ENCODE peak calls at places on chromosomes 12 and 14, in nine cellular contexts. One of them, this sample, is unnamed.

GRCh38 chr12:111064982-111065381 is 144.6 kb upstream of the MYL2 start:
- DNase-seq in fibroblast of lung: no peak
- DNase-seq in vagina: no peak
- DNase-seq in HepG2: no peak
- DNase-seq in thoracic aorta: no peak
- DNase-seq in fibroblast of pulmonary artery: no peak
- DNase-seq in BJ: no peak
- DNase-seq in AG09309: no peak
- DNase-seq in GM12865: no peak
- DNase-seq in this sample: no peak

GRCh38 chr14:24056800-24057184 is 5.0 kb downstream of the CARMIL3 start:
- DNase-seq in fibroblast of lung: no peak
- DNase-seq in vagina: no peak
- DNase-seq in HepG2: no peak
- DNase-seq in thoracic aorta: no peak
- DNase-seq in fibroblast of pulmonary artery: no peak
- DNase-seq in BJ: no peak
- DNase-seq in AG09309: no peak
- DNase-seq in GM12865: no peak
- DNase-seq in this sample: no peak

GRCh38 chr14:22557846-22558220 is 31.2 kb downstream of the DAD1 start:
- DNase-seq in fibroblast of lung: no peak
- DNase-seq in vagina: no peak
- DNase-seq in HepG2: no peak
- DNase-seq in thoracic aorta: no peak
- DNase-seq in fibroblast of pulmonary artery: no peak
- DNase-seq in BJ: no peak
- DNase-seq in AG09309: no peak
- DNase-seq in GM12865: no peak
- DNase-seq in this sample: no peak

GRCh38 chr12:133130808-133131128 is 341 bp downstream of the ZNF10 start:
- DNase-seq in fibroblast of lung: no peak
- DNase-seq in vagina: no peak
- DNase-seq in HepG2: no peak
- DNase-seq in thoracic aorta: no peak
- DNase-seq in fibroblast of pulmonary artery: no peak
- DNase-seq in BJ: no peak
- DNase-seq in AG09309: no peak
- DNase-seq in GM12865: no peak
- DNase-seq in this sample: no peak

GRCh38 chr12:90090929-90091651 is 382.5 kb upstream of the ATP2B1 start:
- DNase-seq in fibroblast of lung: peak; percentile 96
- DNase-seq in vagina: no peak
- DNase-seq in HepG2: no peak
- DNase-seq in thoracic aorta: peak; percentile 19
- DNase-seq in fibroblast of pulmonary artery: peak; percentile 83
- DNase-seq in BJ: peak; percentile 87
- DNase-seq in AG09309: peak; percentile 92
- DNase-seq in GM12865: no peak
- DNase-seq in this sample: peak; percentile 92

GRCh38 chr14:99342906-99343305 is 70.9 kb upstream of the BCL11B start:
- DNase-seq in fibroblast of lung: no peak
- DNase-seq in vagina: no peak
- DNase-seq in HepG2: no peak
- DNase-seq in thoracic aorta: no peak
- DNase-seq in fibroblast of pulmonary artery: no peak
- DNase-seq in BJ: no peak
- DNase-seq in AG09309: no peak
- DNase-seq in GM12865: no peak
- DNase-seq in this sample: no peak

GRCh38 chr12:90003688-90004087 is 295.1 kb upstream of the ATP2B1 start:
- DNase-seq in fibroblast of lung: no peak
- DNase-seq in vagina: no peak
- DNase-seq in HepG2: no peak
- DNase-seq in thoracic aorta: no peak
- DNase-seq in fibroblast of pulmonary artery: no peak
- DNase-seq in BJ: no peak
- DNase-seq in AG09309: no peak
- DNase-seq in GM12865: no peak
- DNase-seq in this sample: no peak

GRCh38 chr12:62900686-62901272 is 34.2 kb downstream of the PPM1H start:
- DNase-seq in fibroblast of lung: peak; percentile 21
- DNase-seq in vagina: no peak
- DNase-seq in HepG2: peak; percentile 91
- DNase-seq in thoracic aorta: no peak
- DNase-seq in fibroblast of pulmonary artery: no peak
- DNase-seq in BJ: no peak
- DNase-seq in AG09309: no peak
- DNase-seq in GM12865: no peak
- DNase-seq in this sample: no peak

GRCh38 chr12:115998119-115998633 is 279.3 kb downstream of the MED13L start:
- DNase-seq in fibroblast of lung: peak; percentile 76
- DNase-seq in vagina: no peak
- DNase-seq in HepG2: peak; percentile 24
- DNase-seq in thoracic aorta: no peak
- DNase-seq in fibroblast of pulmonary artery: peak; percentile 72
- DNase-seq in BJ: peak; percentile 8
- DNase-seq in AG09309: peak; percentile 46
- DNase-seq in GM12865: peak; percentile 53
- DNase-seq in this sample: peak; percentile 74

GRCh38 chr14:76920572-76921175 is 94.5 kb downstream of the LRRC74A start:
- DNase-seq in fibroblast of lung: no peak
- DNase-seq in vagina: no peak
- DNase-seq in HepG2: no peak
- DNase-seq in thoracic aorta: no peak
- DNase-seq in fibroblast of pulmonary artery: peak; percentile 49
- DNase-seq in BJ: no peak
- DNase-seq in AG09309: no peak
- DNase-seq in GM12865: no peak
- DNase-seq in this sample: no peak

GRCh38 chr14:54669759-54670630 is 103.1 kb downstream of the SAMD4A start:
- DNase-seq in fibroblast of lung: peak; percentile 82
- DNase-seq in vagina: no peak
- DNase-seq in HepG2: no peak
- DNase-seq in thoracic aorta: no peak
- DNase-seq in fibroblast of pulmonary artery: peak; percentile 62
- DNase-seq in BJ: peak; percentile 31
- DNase-seq in AG09309: no peak
- DNase-seq in GM12865: no peak
- DNase-seq in this sample: peak; percentile 92

GRCh38 chr14:104087981-104088850 is 2.7 kb downstream of the ASPG start:
- DNase-seq in fibroblast of lung: no peak
- DNase-seq in vagina: no peak
- DNase-seq in HepG2: peak; percentile 17
- DNase-seq in thoracic aorta: no peak
- DNase-seq in fibroblast of pulmonary artery: no peak
- DNase-seq in BJ: no peak
- DNase-seq in AG09309: no peak
- DNase-seq in GM12865: no peak
- DNase-seq in this sample: no peak

GRCh38 chr12:46958093-46958492 is 121.3 kb upstream of the PCED1B start:
- DNase-seq in fibroblast of lung: no peak
- DNase-seq in vagina: no peak
- DNase-seq in HepG2: no peak
- DNase-seq in thoracic aorta: no peak
- DNase-seq in fibroblast of pulmonary artery: no peak
- DNase-seq in BJ: no peak
- DNase-seq in AG09309: no peak
- DNase-seq in GM12865: no peak
- DNase-seq in this sample: no peak

GRCh38 chr12:78085562-78086182 is 255.0 kb downstream of the NAV3 start:
- DNase-seq in fibroblast of lung: peak; percentile 32
- DNase-seq in vagina: no peak
- DNase-seq in HepG2: no peak
- DNase-seq in thoracic aorta: no peak
- DNase-seq in fibroblast of pulmonary artery: peak; percentile 31
- DNase-seq in BJ: no peak
- DNase-seq in AG09309: no peak
- DNase-seq in GM12865: no peak
- DNase-seq in this sample: peak; percentile 17

GRCh38 chr12:126557659-126558058 is 1492.4 kb downstream of the AACS start:
- DNase-seq in fibroblast of lung: no peak
- DNase-seq in vagina: no peak
- DNase-seq in HepG2: no peak
- DNase-seq in thoracic aorta: no peak
- DNase-seq in fibroblast of pulmonary artery: no peak
- DNase-seq in BJ: no peak
- DNase-seq in AG09309: no peak
- DNase-seq in GM12865: no peak
- DNase-seq in this sample: no peak

GRCh38 chr12:7647071-7647470 is 18.6 kb downstream of the APOBEC1 start:
- DNase-seq in fibroblast of lung: no peak
- DNase-seq in vagina: no peak
- DNase-seq in HepG2: no peak
- DNase-seq in thoracic aorta: no peak
- DNase-seq in fibroblast of pulmonary artery: no peak
- DNase-seq in BJ: no peak
- DNase-seq in AG09309: no peak
- DNase-seq in GM12865: no peak
- DNase-seq in this sample: no peak

GRCh38 chr12:106715582-106715981 is 58.9 kb upstream of the RIC8B start:
- DNase-seq in fibroblast of lung: no peak
- DNase-seq in vagina: no peak
- DNase-seq in HepG2: no peak
- DNase-seq in thoracic aorta: no peak
- DNase-seq in fibroblast of pulmonary artery: no peak
- DNase-seq in BJ: no peak
- DNase-seq in AG09309: no peak
- DNase-seq in GM12865: no peak
- DNase-seq in this sample: no peak

GRCh38 chr14:49621114-49621881 is 699 bp downstream of the MGAT2 start:
- DNase-seq in fibroblast of lung: peak; percentile 59
- DNase-seq in vagina: no peak
- DNase-seq in HepG2: no peak
- DNase-seq in thoracic aorta: peak; percentile 25
- DNase-seq in fibroblast of pulmonary artery: peak; percentile 61
- DNase-seq in BJ: no peak
- DNase-seq in AG09309: no peak
- DNase-seq in GM12865: peak; percentile 86
- DNase-seq in this sample: peak; percentile 49

GRCh38 chr12:24586293-24586692 is 362.6 kb downstream of the BCAT1 start:
- DNase-seq in fibroblast of lung: no peak
- DNase-seq in vagina: no peak
- DNase-seq in HepG2: no peak
- DNase-seq in thoracic aorta: no peak
- DNase-seq in fibroblast of pulmonary artery: no peak
- DNase-seq in BJ: no peak
- DNase-seq in AG09309: no peak
- DNase-seq in GM12865: no peak
- DNase-seq in this sample: no peak

GRCh38 chr12:117067638-117068037 is 31.6 kb downstream of the TESC start:
- DNase-seq in fibroblast of lung: no peak
- DNase-seq in vagina: no peak
- DNase-seq in HepG2: no peak
- DNase-seq in thoracic aorta: no peak
- DNase-seq in fibroblast of pulmonary artery: no peak
- DNase-seq in BJ: no peak
- DNase-seq in AG09309: no peak
- DNase-seq in GM12865: no peak
- DNase-seq in this sample: no peak

GRCh38 chr12:42326466-42327226 is 679 bp downstream of the PPHLN1 start:
- DNase-seq in fibroblast of lung: peak; percentile 32
- DNase-seq in vagina: no peak
- DNase-seq in HepG2: peak; percentile 8
- DNase-seq in thoracic aorta: no peak
- DNase-seq in fibroblast of pulmonary artery: peak; percentile 27
- DNase-seq in BJ: no peak
- DNase-seq in AG09309: no peak
- DNase-seq in GM12865: peak; percentile 28
- DNase-seq in this sample: peak; percentile 40

GRCh38 chr14:68971411-68972035 is 7.6 kb downstream of the ACTN1 start:
- DNase-seq in fibroblast of lung: no peak
- DNase-seq in vagina: no peak
- DNase-seq in HepG2: no peak
- DNase-seq in thoracic aorta: no peak
- DNase-seq in fibroblast of pulmonary artery: no peak
- DNase-seq in BJ: no peak
- DNase-seq in AG09309: no peak
- DNase-seq in GM12865: no peak
- DNase-seq in this sample: no peak
- H3K4me3 ChIP-seq in fibroblast of lung: no peak overlapping the region
- H3K4me3 ChIP-seq in vagina: no peak overlapping the region
- H3K4me3 ChIP-seq in HepG2: no peak overlapping the region
- H3K4me3 ChIP-seq in thoracic aorta: peak overlapping the region; percentile 48
- H3K4me3 ChIP-seq in fibroblast of pulmonary artery: no peak overlapping the region
- H3K4me3 ChIP-seq in BJ: no peak overlapping the region
- H3K4me3 ChIP-seq in AG09309: no peak overlapping the region
- H3K4me3 ChIP-seq in GM12865: no peak overlapping the region
- H3K4me3 ChIP-seq in this sample: no peak overlapping the region

DNA sequence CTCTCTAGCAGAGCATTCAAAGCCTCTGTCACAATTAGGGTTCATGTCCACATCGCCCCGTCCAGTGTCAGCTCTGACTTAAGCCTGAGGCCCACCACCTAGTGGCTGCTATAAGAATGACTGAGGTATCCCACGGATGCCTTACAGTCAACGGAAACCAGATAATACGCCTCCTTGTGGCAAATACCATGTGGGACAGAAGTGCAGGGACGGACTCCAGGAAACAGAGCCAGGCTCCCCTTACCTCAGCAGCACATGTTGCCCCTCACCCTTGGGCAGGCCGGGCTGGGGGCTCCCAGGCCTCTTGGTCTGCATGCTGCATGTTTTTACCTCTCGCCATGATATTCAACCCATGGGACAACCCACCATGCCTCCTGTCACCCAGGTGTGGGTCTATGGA is 86.3 kb downstream of the VWF start:
- DNase-seq in fibroblast of lung: peak; percentile 75
- DNase-seq in vagina: no peak
- DNase-seq in HepG2: peak; percentile 83
- DNase-seq in thoracic aorta: no peak
- DNase-seq in fibroblast of pulmonary artery: peak; percentile 83
- DNase-seq in BJ: no peak
- DNase-seq in AG09309: no peak
- DNase-seq in GM12865: peak; percentile 87
- DNase-seq in this sample: peak; percentile 82
- TF ChIP-seq CTCF in fibroblast of lung: peak; percentile 61
- TF ChIP-seq CTCF in vagina: peak; percentile 39
- TF ChIP-seq CTCF in HepG2: peak; percentile 85
- TF ChIP-seq CTCF in thoracic aorta: peak; percentile 5
- TF ChIP-seq CTCF in fibroblast of pulmonary artery: peak; percentile 86
- TF ChIP-seq CTCF in BJ: peak; percentile 44
- TF ChIP-seq CTCF in AG09309: peak; percentile 82
- TF ChIP-seq CTCF in GM12865: peak; percentile 83
- TF ChIP-seq CTCF in this sample: peak; percentile 91

GRCh38 chr12:119176267-119177055 is 2.3 kb upstream of the HSPB8 start:
- DNase-seq in fibroblast of lung: peak; percentile 94
- DNase-seq in vagina: no peak
- DNase-seq in HepG2: peak; percentile 15
- DNase-seq in thoracic aorta: peak; percentile 95
- DNase-seq in fibroblast of pulmonary artery: peak; percentile 90
- DNase-seq in BJ: peak; percentile 61
- DNase-seq in AG09309: no peak
- DNase-seq in GM12865: no peak
- DNase-seq in this sample: peak; percentile 91
- H3K4me3 ChIP-seq in fibroblast of lung: peak overlapping the region; percentile 55
- H3K4me3 ChIP-seq in vagina: peak overlapping the region; percentile 32
- H3K4me3 ChIP-seq in HepG2: no peak overlapping the region
- H3K4me3 ChIP-seq in thoracic aorta: peak overlapping the region; percentile 68
- H3K4me3 ChIP-seq in fibroblast of pulmonary artery: peak overlapping the region; percentile 45
- H3K4me3 ChIP-seq in BJ: peak overlapping the region; percentile 33
- H3K4me3 ChIP-seq in AG09309: no peak overlapping the region
- H3K4me3 ChIP-seq in GM12865: no peak overlapping the region
- H3K4me3 ChIP-seq in this sample: peak overlapping the region; percentile 48

GRCh38 chr12:85029456-85029855 is 6.6 kb downstream of the TSPAN19 start:
- DNase-seq in fibroblast of lung: peak; percentile 59
- DNase-seq in vagina: no peak
- DNase-seq in HepG2: peak; percentile 3
- DNase-seq in thoracic aorta: no peak
- DNase-seq in fibroblast of pulmonary artery: peak; percentile 61
- DNase-seq in BJ: no peak
- DNase-seq in AG09309: no peak
- DNase-seq in GM12865: peak; percentile 1
- DNase-seq in this sample: peak; percentile 31
- TF ChIP-seq CTCF in fibroblast of lung: no peak
- TF ChIP-seq CTCF in vagina: peak; percentile 53
- TF ChIP-seq CTCF in HepG2: peak; percentile 31
- TF ChIP-seq CTCF in thoracic aorta: peak; percentile 22
- TF ChIP-seq CTCF in fibroblast of pulmonary artery: peak; percentile 41
- TF ChIP-seq CTCF in BJ: peak; percentile 27
- TF ChIP-seq CTCF in AG09309: peak; percentile 25
- TF ChIP-seq CTCF in GM12865: peak; percentile 11
- TF ChIP-seq CTCF in this sample: peak; percentile 31